ENCODE peak calls at places on chromosome 3, in six cellular contexts. S is HT1080, E is endodermal cell, U is HFFc6, V is AG08396, M is ecto neural progenitor cell. L is an unnamed sample.

GRCh38 chr3:72818092-72818721 is 30.0 kb downstream of the SHQ1 start:
- DNase-seq in E (no peak), U (peak; percentile 22), M (no peak), S (no peak), V (peak; percentile 25), L (no peak)

GRCh38 chr3:171684226-171684625 is 126.1 kb downstream of the PLD1 start:
- DNase-seq in U (no peak), E (no peak), S (no peak), V (no peak), M (no peak), L (no peak)

GRCh38 chr3:46974421-46975227 is 1.9 kb downstream of the CCDC12 start:
- DNase-seq in U (no peak), V (no peak), S (no peak), M (no peak), E (no peak), L (no peak)

GRCh38 chr3:13063225-13063624 is 10.0 kb downstream of the IQSEC1 start:
- DNase-seq in U (no peak), M (no peak), S (peak; percentile 32), V (no peak), E (no peak), L (no peak)

GRCh38 chr3:27767000-27767399 is 44.9 kb upstream of the EOMES start:
- DNase-seq in S (no peak), E (peak; percentile 61), U (no peak), V (no peak), M (no peak), L (no peak)

GRCh38 chr3:52055537-52056351 is 627 bp downstream of the DUSP7 start:
- DNase-seq in S (peak; percentile 36), U (no peak), M (peak; percentile 78), E (peak; percentile 85), V (peak; percentile 67), L (no peak)

GRCh38 chr3:57068437-57069089 is 8.1 kb downstream of the SPATA12 start:
- DNase-seq in V (peak; percentile 57), S (peak; percentile 94), U (peak; percentile 51), E (no peak), M (no peak), L (peak; percentile 59)

GRCh38 chr3:156725706-156726105 is 51.3 kb downstream of the TIPARP start:
- DNase-seq in U (no peak), S (no peak), E (no peak), M (no peak), V (no peak), L (no peak)

GRCh38 chr3:112681822-112682325 is 40.9 kb upstream of the CCDC80 start:
- DNase-seq in M (no peak), S (peak; percentile 87), E (no peak), U (peak; percentile 61), V (peak; percentile 21), L (no peak)

GRCh38 chr3:32147935-32148334 is 41.5 kb downstream of the GPD1L start:
- DNase-seq in V (no peak), S (no peak), E (peak; percentile 51), M (no peak), U (no peak), L (no peak)

GRCh38 chr3:52126036-52126435 is 28.2 kb downstream of the POC1A start:
- DNase-seq in E (no peak), U (no peak), S (no peak), M (no peak), V (no peak), L (no peak)

GRCh38 chr3:129473067-129473765 is 33.2 kb downstream of the IFT122 start:
- DNase-seq in S (no peak), V (no peak), E (no peak), U (no peak), M (no peak), L (no peak)

GRCh38 chr3:112811917-112812660 is 34.6 kb downstream of the CD200R1L start:
- DNase-seq in E (no peak), S (no peak), V (no peak), M (no peak), U (no peak), L (no peak)

GRCh38 chr3:48240711-48241491 is at the start of gene ZNF589:
- DNase-seq in U (peak; percentile 93), M (peak; percentile 95), E (peak; percentile 97), V (peak; percentile 91), S (peak; percentile 89), L (peak; percentile 90)

GRCh38 chr3:11671648-11672100 is 28.0 kb upstream of the VGLL4 start:
- DNase-seq in U (peak; percentile 36), E (no peak), M (no peak), S (peak; percentile 11), V (peak; percentile 45), L (no peak)

GRCh38 chr3:134406331-134407246 is 32.3 kb upstream of the AMOTL2 start:
- DNase-seq in E (peak; percentile 86), S (no peak), M (peak; percentile 87), U (no peak), V (no peak), L (no peak)

GRCh38 chr3:170000051-170000450 is 33.4 kb downstream of the SEC62 start:
- DNase-seq in S (no peak), U (no peak), V (no peak), E (no peak), M (no peak), L (no peak)

GRCh38 chr3:149342413-149343340 is 9.2 kb upstream of the TM4SF18 start:
- DNase-seq in S (peak; percentile 91), U (peak; percentile 87), M (no peak), E (no peak), V (peak; percentile 18), L (no peak)

GRCh38 chr3:52121459-52121795 is 32.8 kb downstream of the POC1A start:
- DNase-seq in U (no peak), V (no peak), M (no peak), E (no peak), S (peak; percentile 17), L (no peak)

GRCh38 chr3:38149701-38150100 is 11.2 kb downstream of the MYD88 start:
- DNase-seq in E (no peak), U (no peak), S (no peak), M (peak; percentile 16), V (no peak), L (no peak)

L was measured in ureter.